ENCODE peak calls at places on chromosomes 13 and 19, in eight cellular contexts. I is astrocyte of the cerebellum; Q is GM12865; P is fibroblast of villous mesenchyme; M is CD8-positive, alpha-beta T cell; N is IMR-90; T is AG04450; R is body of pancreas. O is an unnamed sample.
A peak's percentile ranks its signal among the peaks of the same experiment; 100 is the strongest.

GRCh38 chr19:33064778-33065550 is at the start of gene RHPN2:
- DNase-seq in Q (peak; percentile 84), M (no peak), T (no peak), R (peak; percentile 75), I (no peak), N (peak; percentile 45), P (peak; percentile 78), O (peak; percentile 39)

GRCh38 chr19:4811328-4812131 is 20.0 kb downstream of the TICAM1 start:
- DNase-seq in T (no peak), R (peak; percentile 89), Q (peak; percentile 86), M (peak; percentile 94), N (peak; percentile 45), P (peak; percentile 58), I (no peak), O (peak; percentile 48)

GRCh38 chr19:58024661-58025060 is 9.2 kb upstream of the ZSCAN1 start:
- DNase-seq in R (no peak), P (no peak), I (no peak), Q (no peak), T (no peak), N (no peak), M (no peak), O (no peak)

GRCh38 chr19:16148443-16149045 is 5.1 kb downstream of the HSH2D start:
- DNase-seq in M (no peak), P (no peak), N (no peak), Q (no peak), I (no peak), R (no peak), T (no peak), O (no peak)

GRCh38 chr13:38970380-38971051 is 20.1 kb downstream of the STOML3 start:
- DNase-seq in Q (no peak), R (no peak), M (no peak), I (no peak), N (no peak), T (no peak), P (no peak), O (no peak)

GRCh38 chr19:15101479-15102082 is 5.6 kb upstream of the SYDE1 start:
- DNase-seq in I (peak; percentile 4), M (peak; percentile 68), N (peak; percentile 56), P (peak; percentile 52), T (no peak), R (peak; percentile 50), Q (peak; percentile 59), O (peak; percentile 25)

GRCh38 chr13:33870046-33870668 is 52.2 kb downstream of the RFC3 start:
- DNase-seq in R (peak; percentile 71), P (no peak), Q (no peak), I (no peak), T (no peak), M (no peak), N (no peak), O (no peak)

GRCh38 chr13:30863796-30864195 is 42.3 kb upstream of the MEDAG start:
- DNase-seq in P (no peak), I (no peak), T (no peak), R (no peak), N (no peak), M (no peak), Q (no peak), O (no peak)

GRCh38 chr19:41541990-41542584 is 33.9 kb upstream of the CEACAM21 start:
- DNase-seq in R (peak; percentile 63), N (peak; percentile 4), I (no peak), T (no peak), P (peak; percentile 30), Q (peak; percentile 86), M (peak; percentile 89), O (peak; percentile 12)

GRCh38 chr19:49882643-49883042 is 5.1 kb downstream of the TBC1D17 start:
- DNase-seq in Q (no peak), T (no peak), P (no peak), M (no peak), I (no peak), R (no peak), N (no peak), O (no peak)

GRCh38 chr13:50006426-50007135 is 8.7 kb upstream of the KCNRG start:
- DNase-seq in Q (no peak), P (no peak), R (no peak), T (no peak), M (no peak), I (no peak), N (peak; percentile 55), O (no peak)

GRCh38 chr13:80663788-80664187 is 322.9 kb upstream of the SPRY2 start:
- DNase-seq in M (no peak), P (no peak), N (no peak), R (no peak), T (no peak), Q (no peak), I (no peak), O (no peak)

GRCh38 chr19:21617740-21618339 is 112.4 kb downstream of the ZNF429 start:
- DNase-seq in Q (no peak), P (no peak), R (no peak), I (no peak), T (no peak), M (no peak), N (no peak), O (no peak)

GRCh38 chr19:16587031-16588023 is 15.1 kb upstream of the SLC35E1 start:
- DNase-seq in T (no peak), N (peak; percentile 67), P (peak; percentile 60), Q (peak; percentile 89), I (no peak), M (peak; percentile 78), R (peak; percentile 34), O (peak; percentile 25)

GRCh38 chr19:10328558-10329429 is 4.5 kb downstream of the RAVER1 start:
- DNase-seq in N (no peak), P (no peak), R (no peak), I (no peak), M (no peak), T (no peak), Q (no peak), O (no peak)

GRCh38 chr13:76687467-76687866 is 198.7 kb downstream of the KCTD12 start:
- DNase-seq in I (no peak), N (no peak), R (no peak), P (no peak), M (no peak), T (no peak), Q (peak; percentile 12), O (no peak)

GRCh38 chr13:71242191-71242590 is 624.8 kb downstream of the DACH1 start:
- DNase-seq in I (peak; percentile 39), R (no peak), N (no peak), M (no peak), P (no peak), T (no peak), Q (no peak), O (no peak)

GRCh38 chr13:48412100-48412556 is 785 bp downstream of the LPAR6 start:
- DNase-seq in I (no peak), M (no peak), Q (no peak), P (peak; percentile 53), T (no peak), N (peak; percentile 31), R (no peak), O (no peak)

GRCh38 chr19:33401683-33402420 is 28.3 kb downstream of the CEBPG start:
- DNase-seq in I (no peak), Q (no peak), N (no peak), M (no peak), P (no peak), T (no peak), R (peak; percentile 42), O (no peak)

GRCh38 chr13:65638572-65639168 is 1591.5 kb downstream of the PCDH9 start:
- DNase-seq in R (no peak), Q (peak; percentile 52), T (peak; percentile 34), I (peak; percentile 49), N (peak; percentile 63), M (no peak), P (peak; percentile 17), O (peak; percentile 45)

GRCh38 chr13:60611523-60611922 is 214.5 kb downstream of the TDRD3 start:
- DNase-seq in R (no peak), T (no peak), N (no peak), I (no peak), P (no peak), M (no peak), Q (no peak), O (no peak)

GRCh38 chr19:8511573-8512101 is 2.3 kb downstream of the ZNF414 start:
- DNase-seq in R (no peak), N (no peak), P (no peak), M (no peak), I (no peak), Q (no peak), T (no peak), O (no peak)
- TF ChIP-seq CTCF in R (no peak), N (no peak), P (no peak), M (no peak), I (no peak), Q (peak; percentile 9), T (no peak), O (peak; percentile 53)

GRCh38 chr13:82480415-82480814 is 1401.9 kb downstream of the SLITRK1 start:
- DNase-seq in I (no peak), P (no peak), M (no peak), T (no peak), N (no peak), Q (no peak), R (no peak), O (peak; percentile 11)
- TF ChIP-seq CTCF in I (no peak), P (no peak), M (no peak), T (peak; percentile 13), N (no peak), Q (no peak), R (no peak), O (peak; percentile 81)

DNA sequence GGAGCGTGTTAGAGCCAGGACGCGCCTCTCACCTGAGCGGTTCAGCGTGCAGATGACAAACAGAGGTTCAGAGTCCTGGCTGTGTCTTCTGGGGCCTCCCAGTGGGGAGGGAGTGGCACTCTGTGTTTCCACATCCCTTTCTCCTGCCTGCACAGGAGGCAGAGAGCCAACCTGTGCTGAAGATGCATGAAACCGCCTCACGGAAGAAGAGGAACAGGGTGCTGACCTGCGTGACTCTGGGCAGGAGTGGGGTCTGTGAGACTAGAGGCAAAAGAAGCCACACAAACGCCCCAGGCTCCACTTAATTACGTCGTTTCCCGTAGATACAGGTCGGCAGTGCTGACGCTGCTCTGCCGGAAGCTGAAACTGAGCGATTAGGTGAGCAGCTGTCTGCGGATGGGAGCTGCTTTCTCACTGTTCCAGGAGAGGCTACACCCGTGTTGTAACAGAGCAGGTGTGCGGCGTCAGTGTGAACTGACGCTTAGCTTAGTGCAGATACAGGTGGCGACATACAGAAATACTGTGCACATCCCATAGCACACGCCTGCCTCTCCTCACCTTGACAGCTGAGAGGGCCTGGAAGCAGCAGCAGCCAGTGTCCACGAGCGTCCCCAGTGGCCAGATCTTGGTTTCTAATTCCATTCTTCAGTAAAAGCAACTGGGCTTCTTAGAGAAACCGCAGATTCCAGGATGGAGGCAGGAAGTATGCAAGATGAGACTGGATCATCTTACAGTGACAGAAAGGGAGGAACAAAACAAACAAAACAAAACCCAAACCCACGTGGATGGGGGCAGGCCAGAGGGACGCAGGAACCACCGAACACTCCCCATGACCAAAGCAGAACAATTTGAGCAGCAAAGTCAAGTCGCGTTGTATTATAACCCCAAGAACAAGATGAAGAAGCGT is 37.7 kb upstream of the MCF2L start:
- DNase-seq in P (peak; percentile 81), N (peak; percentile 76), I (no peak), M (no peak), T (peak; percentile 46), R (peak; percentile 33), Q (no peak), O (no peak)
- TF ChIP-seq CTCF in P (peak; percentile 82), N (peak; percentile 67), I (peak; percentile 59), M (no peak), T (peak; percentile 88), R (no peak), Q (peak; percentile 14), O (peak; percentile 64)

DNA sequence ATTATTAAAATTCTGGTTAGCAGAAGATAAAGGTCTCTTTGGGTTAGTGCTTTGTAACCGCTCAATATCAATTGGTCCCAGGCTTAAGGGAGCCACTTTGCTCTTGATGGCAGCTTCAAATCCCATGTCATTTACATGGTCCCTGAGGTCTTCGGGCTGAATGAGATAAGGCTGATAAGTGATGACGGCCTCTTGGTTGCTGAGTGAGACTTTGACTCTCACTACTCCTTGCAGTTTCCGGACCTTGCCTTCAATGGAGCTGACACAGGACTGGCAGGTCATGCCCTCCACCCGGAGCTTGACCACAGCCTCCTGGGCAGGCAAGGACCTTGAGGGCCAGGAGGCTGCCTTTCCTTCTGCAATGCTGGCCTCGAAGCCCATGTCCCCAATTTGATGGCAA is 36.8 kb downstream of the ATP7B start:
- DNase-seq in Q (no peak), I (no peak), N (no peak), T (no peak), R (no peak), P (no peak), M (no peak), O (no peak)
- TF ChIP-seq CTCF in Q (no peak), I (no peak), N (no peak), T (no peak), R (no peak), P (no peak), M (no peak), O (no peak)